ENCODE peak calls at places on chromosomes 2 and 18, in ten cellular contexts. G, A, I, S, P, W, D, J, L and Z are unnamed samples.

GRCh38 chr18:10454800-10455550 is 540 bp downstream of the APCDD1 start:
- DNase-seq in D (no peak), S (no peak), L (no peak), W (peak), G (no peak), A (peak), J (no peak), I (peak), P (peak), Z (no peak)

GRCh38 chr2:40218679-40219078 is 233.2 kb downstream of the SLC8A1 start:
- DNase-seq in W (peak), P (no peak), S (no peak), L (no peak), J (no peak), D (peak), G (no peak), I (peak), A (peak), Z (no peak)

GRCh38 chr2:236353594-236353942 is 89.4 kb upstream of the ASB18 start:
- DNase-seq in A (no peak), S (no peak), L (no peak), I (no peak), P (no peak), D (no peak), J (no peak), G (no peak), W (no peak), Z (no peak)

GRCh38 chr18:12857215-12857924 is 26.7 kb downstream of the PTPN2 start:
- DNase-seq in A (no peak), J (no peak), G (no peak), W (no peak), L (no peak), I (no peak), D (no peak), P (no peak), S (no peak), Z (no peak)

GRCh38 chr2:60794271-60794863 is 38.3 kb downstream of the PAPOLG start:
- DNase-seq in I (peak), A (peak), G (no peak), D (no peak), S (peak), L (peak), J (no peak), P (no peak), W (peak), Z (no peak)

GRCh38 chr18:9968081-9968848 is 54.4 kb downstream of the VAPA start:
- DNase-seq in P (peak), G (no peak), A (no peak), J (no peak), I (peak), D (no peak), W (no peak), L (no peak), S (no peak), Z (no peak)

GRCh38 chr2:156901373-156902031 is 356.0 kb upstream of the GALNT5 start:
- DNase-seq in I (no peak), J (no peak), W (peak), G (no peak), L (no peak), P (no peak), D (no peak), A (peak), S (peak), Z (no peak)

GRCh38 chr2:176584333-176584732 is 315.1 kb downstream of the MTX2 start:
- DNase-seq in W (peak), A (no peak), S (no peak), D (no peak), L (no peak), G (no peak), J (no peak), P (no peak), I (no peak), Z (no peak)

GRCh38 chr2:134154269-134154668 is 99.6 kb upstream of the MGAT5 start:
- DNase-seq in G (no peak), I (no peak), P (no peak), D (no peak), S (no peak), W (no peak), L (no peak), J (no peak), A (no peak), Z (no peak)

GRCh38 chr2:179569834-179570233 is 291.6 kb downstream of the ZNF385B start:
- DNase-seq in A (peak), J (no peak), W (peak), I (peak), S (peak), G (no peak), L (no peak), D (no peak), P (no peak), Z (no peak)

GRCh38 chr2:226308981-226309380 is 490.6 kb downstream of the IRS1 start:
- DNase-seq in P (no peak), A (peak), S (peak), G (no peak), J (no peak), D (no peak), W (peak), I (no peak), L (no peak), Z (no peak)

GRCh38 chr2:216222650-216223352 is 113.7 kb downstream of the XRCC5 start:
- DNase-seq in A (peak), J (no peak), G (no peak), L (no peak), D (no peak), S (no peak), I (peak), P (peak), W (peak), Z (no peak)

GRCh38 chr2:172311921-172312345 is 115.5 kb upstream of the ITGA6 start:
- DNase-seq in L (peak), W (no peak), J (no peak), D (no peak), I (peak), S (no peak), A (no peak), P (no peak), G (no peak), Z (no peak)

GRCh38 chr2:20188851-20189250 is 36.1 kb downstream of the SDC1 start:
- DNase-seq in S (no peak), J (no peak), A (no peak), W (no peak), G (no peak), P (peak), D (no peak), L (no peak), I (no peak), Z (no peak)

GRCh38 chr2:52881606-52882005 is 886.0 kb upstream of the CHAC2 start:
- DNase-seq in W (no peak), S (no peak), D (no peak), P (no peak), J (no peak), L (no peak), I (no peak), G (no peak), A (peak), Z (no peak)

GRCh38 chr2:36698978-36699377 is 2.5 kb downstream of the VIT start:
- DNase-seq in S (no peak), D (no peak), L (no peak), W (no peak), P (no peak), I (peak), A (peak), G (no peak), J (no peak), Z (no peak)

GRCh38 chr2:232522014-232522854 is 2.0 kb downstream of the PRSS56 start:
- DNase-seq in A (peak), P (peak), G (peak), W (peak), D (peak), J (peak), L (no peak), I (peak), S (peak), Z (no peak)

GRCh38 chr2:95276888-95277245 is 2.6 kb downstream of the PROM2 start:
- DNase-seq in A (no peak), D (no peak), J (no peak), G (no peak), I (no peak), S (no peak), W (no peak), P (no peak), L (no peak), Z (no peak)

GRCh38 chr18:7062236-7062635 is 55.4 kb downstream of the LAMA1 start:
- DNase-seq in S (no peak), G (no peak), P (no peak), I (no peak), L (no peak), J (no peak), W (no peak), D (no peak), A (no peak), Z (no peak)

GRCh38 chr2:25273985-25274550 is 67.7 kb downstream of the DNMT3A start:
- DNase-seq in I (no peak), L (no peak), A (no peak), G (no peak), P (no peak), J (no peak), W (no peak), D (no peak), S (no peak), Z (no peak)

GRCh38 chr2:11656671-11657101 is 13.3 kb downstream of the NTSR2 start:
- DNase-seq in P (no peak), I (no peak), J (no peak), G (no peak), A (no peak), W (no peak), L (no peak), S (no peak), D (no peak), Z (no peak)

GRCh38 chr2:10438688-10439087 is 9.4 kb downstream of the ODC1 start:
- DNase-seq in L (no peak), G (no peak), P (peak), D (no peak), S (no peak), I (no peak), A (no peak), W (no peak), J (no peak), Z (no peak)

GRCh38 chr2:95008311-95008710 is 17.2 kb upstream of the MAL start:
- DNase-seq in D (no peak), J (no peak), I (no peak), S (no peak), W (no peak), G (no peak), P (no peak), A (no peak), L (no peak), Z (no peak)

GRCh38 chr2:212535963-212536362 is 2.6 kb downstream of the ERBB4 start:
- DNase-seq in G (no peak), S (no peak), I (no peak), W (no peak), A (peak), J (no peak), L (no peak), P (no peak), D (no peak), Z (no peak)

GRCh38 chr2:10215393-10215935 is 87.2 kb upstream of the HPCAL1 start:
- DNase-seq in A (no peak), J (no peak), L (no peak), D (no peak), G (no peak), P (no peak), S (no peak), W (no peak), I (no peak), Z (no peak)

GRCh38 chr2:128660836-128661235 is 342.2 kb upstream of the HS6ST1 start:
- DNase-seq in L (no peak), A (no peak), J (no peak), W (no peak), I (no peak), P (no peak), S (no peak), D (no peak), G (no peak), Z (no peak)

GRCh38 chr18:63949068-63949737 is at the start of gene HMSD:
- DNase-seq in A (peak), I (peak), G (peak), W (peak), S (peak), D (peak), J (peak), L (peak), P (peak), Z (peak)

GRCh38 chr18:31491586-31491985 is 6.4 kb upstream of the DSG2 start:
- DNase-seq in L (no peak), I (no peak), D (no peak), P (no peak), A (no peak), G (no peak), S (no peak), J (no peak), W (no peak), Z (no peak)

GRCh38 chr2:172701250-172701649 is 34.4 kb upstream of the RAPGEF4 start:
- DNase-seq in J (no peak), I (peak), D (no peak), S (peak), L (no peak), W (peak), A (peak), P (no peak), G (no peak), Z (no peak)

GRCh38 chr2:152369176-152369860 is 34.3 kb downstream of the FMNL2 start:
- DNase-seq in P (no peak), A (peak), I (peak), J (no peak), W (peak), D (no peak), G (no peak), L (no peak), S (peak), Z (no peak)

GRCh38 chr2:26911911-26912861 is 58.3 kb upstream of the MAPRE3 start:
- DNase-seq in J (no peak), D (no peak), S (no peak), G (no peak), L (no peak), W (no peak), I (no peak), A (peak), P (peak), Z (no peak)

GRCh38 chr2:138814123-138814883 is 34.1 kb upstream of the NXPH2 start:
- DNase-seq in D (no peak), S (no peak), J (no peak), G (no peak), L (peak), P (peak), I (no peak), A (no peak), W (no peak), Z (no peak)

GRCh38 chr2:109136542-109136941 is 7.5 kb downstream of the SH3RF3 start:
- DNase-seq in S (no peak), L (no peak), D (no peak), I (no peak), P (no peak), A (no peak), J (no peak), G (no peak), W (no peak), Z (no peak)

GRCh38 chr2:10519067-10519740 is 71.1 kb upstream of the ODC1 start:
- DNase-seq in I (no peak), J (no peak), P (peak), D (no peak), S (no peak), W (no peak), G (no peak), A (no peak), L (no peak), Z (no peak)

GRCh38 chr2:217749009-217749408 is 253.8 kb downstream of the TNS1 start:
- DNase-seq in W (no peak), J (no peak), A (no peak), D (no peak), P (peak), L (no peak), G (no peak), I (no peak), S (no peak), Z (no peak)

GRCh38 chr2:37632310-37632709 is 39.1 kb downstream of the CDC42EP3 start:
- DNase-seq in J (no peak), P (no peak), I (no peak), G (no peak), L (no peak), W (no peak), A (peak), S (no peak), D (no peak), Z (no peak)

GRCh38 chr2:238290079-238290478 is 1.7 kb upstream of the PER2 start:
- DNase-seq in W (no peak), J (peak), P (peak), A (no peak), L (peak), I (peak), D (peak), G (no peak), S (no peak), Z (no peak)

GRCh38 chr2:179165356-179166000 is 99.2 kb downstream of the SESTD1 start:
- DNase-seq in D (no peak), I (peak), A (no peak), G (no peak), L (no peak), S (no peak), W (no peak), P (no peak), J (no peak), Z (no peak)